ENCODE peak calls at places on chromosome 11, in seven cellular contexts. T, S, H, P, N, D and V are unnamed samples.
A peak's percentile ranks its signal among the peaks of the same experiment; 100 is the strongest.

GRCh38 chr11:60902625-60903024 is 3.8 kb downstream of the PRPF19 start:
- DNase-seq in T (no peak), S (no peak), H (no peak), P (no peak), N (no peak), D (no peak), V (no peak)

GRCh38 chr11:119741369-119742262 is 12.6 kb upstream of the NECTIN1 start:
- DNase-seq in T (peak; percentile 34), S (no peak), H (peak; percentile 51), P (no peak), N (no peak), D (peak; percentile 50), V (peak; percentile 48)

GRCh38 chr11:81569999-81570398 is 1163.7 kb downstream of the FAM181B start:
- DNase-seq in T (no peak), S (no peak), H (no peak), P (no peak), N (no peak), D (no peak), V (no peak)

GRCh38 chr11:63907063-63907462 is 9.9 kb downstream of the RCOR2 start:
- DNase-seq in T (no peak), S (no peak), H (no peak), P (no peak), N (no peak), D (no peak), V (no peak)

GRCh38 chr11:134275534-134276395 is at the start of gene GLB1L3:
- DNase-seq in T (no peak), S (no peak), H (peak; percentile 45), P (no peak), N (peak; percentile 28), D (peak; percentile 67), V (no peak)

GRCh38 chr11:72226701-72227100 is 2.1 kb downstream of the INPPL1 start:
- DNase-seq in T (no peak), S (no peak), H (no peak), P (no peak), N (no peak), D (no peak), V (no peak)

GRCh38 chr11:37496196-37496595 is 898.2 kb upstream of the RAG2 start:
- DNase-seq in T (no peak), S (no peak), H (no peak), P (no peak), N (no peak), D (no peak), V (no peak)

GRCh38 chr11:1152316-1153104 is 5.2 kb upstream of the MUC5AC start:
- DNase-seq in T (peak; percentile 54), S (peak; percentile 83), H (peak; percentile 21), P (no peak), N (no peak), D (no peak), V (peak; percentile 87)

GRCh38 chr11:102924851-102925380 is 30.6 kb downstream of the MMP13 start:
- DNase-seq in T (no peak), S (no peak), H (no peak), P (no peak), N (no peak), D (no peak), V (no peak)

GRCh38 chr11:7686761-7687160 is 13.5 kb upstream of the CYB5R2 start:
- DNase-seq in T (no peak), S (no peak), H (no peak), P (no peak), N (no peak), D (no peak), V (no peak)

GRCh38 chr11:47269829-47270305 is at the start of gene MADD:
- DNase-seq in T (peak; percentile 89), S (peak; percentile 65), H (peak; percentile 96), P (peak; percentile 55), N (peak; percentile 81), D (peak; percentile 88), V (peak; percentile 88)

GRCh38 chr11:107931206-107931605 is 3.0 kb downstream of the RAB39A start:
- DNase-seq in T (no peak), S (peak; percentile 61), H (no peak), P (no peak), N (no peak), D (no peak), V (no peak)

GRCh38 chr11:130217632-130218031 is 58.0 kb downstream of the ST14 start:
- DNase-seq in T (no peak), S (no peak), H (no peak), P (no peak), N (no peak), D (no peak), V (no peak)

GRCh38 chr11:3104961-3105790 is 48.0 kb upstream of the CARS1 start:
- DNase-seq in T (no peak), S (no peak), H (no peak), P (no peak), N (no peak), D (no peak), V (no peak)

GRCh38 chr11:33692013-33692504 is 8.6 kb downstream of the C11orf91 start:
- DNase-seq in T (peak; percentile 97), S (peak; percentile 99), H (peak; percentile 56), P (peak; percentile 81), N (no peak), D (no peak), V (peak; percentile 84)

GRCh38 chr11:133347988-133348387 is 184.3 kb downstream of the OPCML start:
- DNase-seq in T (no peak), S (no peak), H (no peak), P (no peak), N (no peak), D (no peak), V (no peak)

GRCh38 chr11:77876045-77876444 is 55.1 kb downstream of the AAMDC start:
- DNase-seq in T (no peak), S (no peak), H (no peak), P (no peak), N (no peak), D (no peak), V (no peak)

GRCh38 chr11:10664005-10664404 is 29.6 kb downstream of the IRAG1 start:
- DNase-seq in T (no peak), S (no peak), H (no peak), P (no peak), N (no peak), D (no peak), V (no peak)

GRCh38 chr11:13364388-13364787 is 86.8 kb downstream of the BMAL1 start:
- DNase-seq in T (no peak), S (no peak), H (no peak), P (no peak), N (no peak), D (no peak), V (no peak)

GRCh38 chr11:71947498-71947897 is 18.7 kb downstream of the RNF121 start:
- DNase-seq in T (no peak), S (no peak), H (no peak), P (no peak), N (no peak), D (no peak), V (no peak)

GRCh38 chr11:43947003-43947500 is 4.6 kb downstream of the C11orf96 start:
- DNase-seq in T (peak; percentile 61), S (no peak), H (peak; percentile 15), P (peak; percentile 19), N (peak; percentile 61), D (no peak), V (no peak)
- TF ChIP-seq CTCF in T (peak; percentile 50), S (no peak), H (no peak), P (peak; percentile 41), N (peak; percentile 52), D (no peak), V (no peak)

DNA sequence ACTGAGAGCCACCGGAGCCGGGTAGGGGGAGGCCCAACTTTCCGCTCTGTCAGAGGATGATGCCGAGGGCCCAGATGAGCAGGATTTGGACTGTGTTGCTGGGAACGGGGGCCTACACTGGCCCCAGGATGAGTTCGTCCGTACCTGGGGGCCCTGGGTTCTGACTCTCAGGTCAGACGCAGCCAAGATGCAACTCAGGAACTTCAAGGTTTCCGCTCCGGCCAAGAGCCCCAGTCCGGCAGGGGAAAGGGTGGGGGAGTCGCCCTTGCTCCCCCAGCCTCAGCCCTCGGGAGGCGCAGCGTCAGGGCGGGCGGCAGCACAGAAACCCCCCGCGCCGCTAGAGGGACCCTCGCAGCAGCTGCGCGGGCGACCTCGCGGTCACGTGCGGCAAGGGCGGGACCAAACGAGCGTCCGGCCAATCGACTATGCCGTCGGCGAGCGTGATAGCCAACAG is 241 bp upstream of the ARL2 start:
- DNase-seq in T (peak; percentile 91), S (peak; percentile 80), H (peak; percentile 96), P (peak; percentile 80), N (peak; percentile 91), D (peak; percentile 80), V (peak; percentile 92)
- TF ChIP-seq CTCF in T (no peak), S (peak; percentile 75), H (peak; percentile 27), P (no peak), N (peak; percentile 30), D (peak; percentile 58), V (peak; percentile 72)

GRCh38 chr11:83971063-83971462 is 684.9 kb upstream of the CCDC90B start:
- DNase-seq in T (peak; percentile 1), S (no peak), H (peak; percentile 51), P (no peak), N (peak; percentile 16), D (no peak), V (no peak)
- TF ChIP-seq CTCF in T (no peak), S (no peak), H (no peak), P (no peak), N (peak; percentile 6), D (no peak), V (no peak)

GRCh38 chr11:66311965-66312548 is 4.8 kb downstream of the CD248 start:
- DNase-seq in T (peak; percentile 95), S (peak; percentile 88), H (peak; percentile 94), P (peak; percentile 95), N (peak; percentile 97), D (peak; percentile 98), V (peak; percentile 90)

GRCh38 chr11:66314186-66314501 is 2.7 kb downstream of the CD248 start:
- DNase-seq in T (no peak), S (no peak), H (no peak), P (no peak), N (no peak), D (no peak), V (no peak)

GRCh38 chr11:66312549-66313320 is 4.1 kb downstream of the CD248 start:
- DNase-seq in T (peak; percentile 100), S (peak; percentile 93), H (peak; percentile 97), P (peak; percentile 94), N (peak; percentile 100), D (peak; percentile 99), V (peak; percentile 97)

GRCh38 chr11:66314561-66315497 is 2.0 kb downstream of the CD248 start:
- DNase-seq in T (no peak), S (no peak), H (no peak), P (no peak), N (no peak), D (no peak), V (no peak)

DNA sequence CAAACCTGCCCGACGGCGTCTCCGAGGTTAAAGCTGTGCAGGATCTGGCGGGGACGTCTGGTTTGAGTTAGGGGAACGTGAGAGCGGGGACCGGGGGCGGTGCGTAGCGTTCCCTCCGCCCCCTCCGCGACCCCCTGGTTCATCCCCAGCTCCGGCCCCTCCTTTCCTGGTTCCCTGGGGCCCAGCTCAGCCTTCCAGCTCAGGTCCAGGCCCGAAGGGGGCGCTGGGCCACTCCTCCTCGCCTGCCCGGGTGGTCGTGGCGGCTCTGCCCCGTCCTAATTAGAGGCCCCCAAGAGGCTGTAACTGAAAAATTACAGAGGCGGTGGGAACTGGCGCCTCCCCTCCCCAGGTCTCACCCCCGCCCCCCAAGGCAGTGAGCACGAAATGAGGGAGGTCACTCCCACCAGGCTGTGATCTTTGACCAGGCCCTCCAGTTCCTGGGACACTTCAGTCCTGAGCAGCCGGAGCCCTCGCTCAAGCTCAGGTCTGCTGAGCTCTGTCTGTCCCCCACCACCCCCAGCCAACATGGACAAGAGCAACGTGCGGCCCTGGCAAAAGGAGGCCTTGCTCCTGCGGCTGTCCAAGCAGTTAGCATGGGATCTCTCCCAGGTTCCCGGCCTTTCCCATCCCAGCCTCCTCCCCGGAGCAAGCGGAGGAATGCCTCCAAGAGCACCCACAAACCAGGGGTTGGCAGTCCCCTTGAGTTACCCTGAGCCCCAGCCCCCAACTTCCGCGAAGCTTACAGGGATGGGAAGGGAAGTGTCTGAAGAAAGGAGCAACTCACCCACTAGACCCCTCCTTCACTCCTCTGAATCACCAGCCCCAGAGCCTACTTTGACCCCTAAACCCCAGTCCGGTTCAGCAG is 3.3 kb downstream of the CD248 start:
- DNase-seq in T (peak; percentile 54), S (no peak), H (no peak), P (no peak), N (peak; percentile 45), D (no peak), V (no peak)
- TF ChIP-seq CTCF in T (peak; percentile 39), S (no peak), H (no peak), P (peak; percentile 36), N (peak; percentile 40), D (no peak), V (no peak)